ENCODE peak calls at places on chromosomes 1 and 21, in six cellular contexts. One of them, this sample, is unnamed.
A peak's percentile ranks its signal among the peaks of the same experiment; 100 is the strongest.

GRCh38 chr1:23568608-23569383 is 9.5 kb upstream of the ID3 start:
- DNase-seq in HCT116: no peak
- DNase-seq in mammary epithelial cell: no peak
- DNase-seq in astrocyte: no peak
- DNase-seq in neuronal stem cell: no peak
- DNase-seq in GM23338: peak; percentile 49
- DNase-seq in this sample: no peak

GRCh38 chr1:26584022-26584485 is 54.5 kb downstream of the RPS6KA1 start:
- DNase-seq in astrocyte: no peak
- DNase-seq in GM23338: peak; percentile 77
- DNase-seq in neuronal stem cell: no peak
- DNase-seq in HCT116: peak; percentile 24
- DNase-seq in mammary epithelial cell: no peak
- DNase-seq in this sample: no peak

GRCh38 chr1:68317543-68317942 is 85.2 kb upstream of the WLS start:
- DNase-seq in neuronal stem cell: no peak
- DNase-seq in GM23338: no peak
- DNase-seq in astrocyte: no peak
- DNase-seq in HCT116: no peak
- DNase-seq in mammary epithelial cell: no peak
- DNase-seq in this sample: no peak

GRCh38 chr1:91278754-91279153 is 125.9 kb downstream of the HFM1 start:
- DNase-seq in GM23338: peak; percentile 67
- DNase-seq in mammary epithelial cell: peak; percentile 1
- DNase-seq in HCT116: peak; percentile 12
- DNase-seq in astrocyte: peak; percentile 16
- DNase-seq in neuronal stem cell: peak; percentile 15
- DNase-seq in this sample: no peak

GRCh38 chr1:15501208-15502032 is 22.6 kb downstream of the CASP9 start:
- DNase-seq in HCT116: peak; percentile 16
- DNase-seq in astrocyte: peak; percentile 22
- DNase-seq in neuronal stem cell: peak; percentile 48
- DNase-seq in GM23338: peak; percentile 92
- DNase-seq in mammary epithelial cell: peak; percentile 12
- DNase-seq in this sample: no peak

GRCh38 chr1:12491691-12492090 is 126.3 kb downstream of the DHRS3 start:
- DNase-seq in mammary epithelial cell: no peak
- DNase-seq in neuronal stem cell: no peak
- DNase-seq in HCT116: no peak
- DNase-seq in GM23338: no peak
- DNase-seq in astrocyte: no peak
- DNase-seq in this sample: no peak

GRCh38 chr1:151993084-151993733 is 450 bp downstream of the S100A10 start:
- DNase-seq in astrocyte: peak; percentile 26
- DNase-seq in neuronal stem cell: no peak
- DNase-seq in mammary epithelial cell: no peak
- DNase-seq in HCT116: no peak
- DNase-seq in GM23338: peak; percentile 76
- DNase-seq in this sample: no peak

GRCh38 chr21:26583737-26584136 is 10.7 kb upstream of the CYYR1 start:
- DNase-seq in neuronal stem cell: no peak
- DNase-seq in mammary epithelial cell: no peak
- DNase-seq in GM23338: peak; percentile 6
- DNase-seq in HCT116: no peak
- DNase-seq in astrocyte: no peak
- DNase-seq in this sample: no peak

GRCh38 chr21:35266546-35266945 is 217.4 kb upstream of the RUNX1 start:
- DNase-seq in astrocyte: peak; percentile 30
- DNase-seq in GM23338: no peak
- DNase-seq in neuronal stem cell: no peak
- DNase-seq in mammary epithelial cell: peak; percentile 60
- DNase-seq in HCT116: no peak
- DNase-seq in this sample: peak; percentile 88

GRCh38 chr1:17330856-17331255 is 22.9 kb downstream of the PADI4 start:
- DNase-seq in HCT116: no peak
- DNase-seq in astrocyte: no peak
- DNase-seq in neuronal stem cell: no peak
- DNase-seq in GM23338: no peak
- DNase-seq in mammary epithelial cell: no peak
- DNase-seq in this sample: no peak

GRCh38 chr1:67390041-67390887 is 39.9 kb downstream of the SERBP1 start:
- DNase-seq in astrocyte: peak; percentile 98
- DNase-seq in neuronal stem cell: no peak
- DNase-seq in GM23338: peak; percentile 45
- DNase-seq in HCT116: no peak
- DNase-seq in mammary epithelial cell: peak; percentile 62
- DNase-seq in this sample: no peak

GRCh38 chr1:77571642-77572041 is 110.8 kb downstream of the ZZZ3 start:
- DNase-seq in astrocyte: no peak
- DNase-seq in neuronal stem cell: no peak
- DNase-seq in GM23338: no peak
- DNase-seq in mammary epithelial cell: no peak
- DNase-seq in HCT116: no peak
- DNase-seq in this sample: no peak

GRCh38 chr1:160474392-160475242 is 48.4 kb downstream of the SLAMF6 start:
- DNase-seq in neuronal stem cell: no peak
- DNase-seq in mammary epithelial cell: no peak
- DNase-seq in GM23338: no peak
- DNase-seq in astrocyte: no peak
- DNase-seq in HCT116: no peak
- DNase-seq in this sample: no peak

GRCh38 chr1:54381524-54381923 is 24.7 kb downstream of the SSBP3 start:
- DNase-seq in mammary epithelial cell: no peak
- DNase-seq in HCT116: no peak
- DNase-seq in neuronal stem cell: no peak
- DNase-seq in astrocyte: no peak
- DNase-seq in GM23338: no peak
- DNase-seq in this sample: no peak

GRCh38 chr1:3894626-3895278 is 5.3 kb downstream of the C1orf174 start:
- DNase-seq in mammary epithelial cell: no peak
- DNase-seq in GM23338: no peak
- DNase-seq in astrocyte: no peak
- DNase-seq in HCT116: no peak
- DNase-seq in neuronal stem cell: no peak
- DNase-seq in this sample: no peak

GRCh38 chr1:222817529-222817928 is 2.7 kb downstream of the DISP1 start:
- DNase-seq in astrocyte: peak; percentile 97
- DNase-seq in neuronal stem cell: no peak
- DNase-seq in GM23338: no peak
- DNase-seq in mammary epithelial cell: peak; percentile 94
- DNase-seq in HCT116: peak; percentile 88
- DNase-seq in this sample: peak; percentile 25

GRCh38 chr1:90721210-90722194 is 4.4 kb upstream of the BARHL2 start:
- DNase-seq in astrocyte: peak; percentile 8
- DNase-seq in neuronal stem cell: no peak
- DNase-seq in GM23338: peak; percentile 91
- DNase-seq in HCT116: peak; percentile 52
- DNase-seq in mammary epithelial cell: peak; percentile 41
- DNase-seq in this sample: no peak

DNA sequence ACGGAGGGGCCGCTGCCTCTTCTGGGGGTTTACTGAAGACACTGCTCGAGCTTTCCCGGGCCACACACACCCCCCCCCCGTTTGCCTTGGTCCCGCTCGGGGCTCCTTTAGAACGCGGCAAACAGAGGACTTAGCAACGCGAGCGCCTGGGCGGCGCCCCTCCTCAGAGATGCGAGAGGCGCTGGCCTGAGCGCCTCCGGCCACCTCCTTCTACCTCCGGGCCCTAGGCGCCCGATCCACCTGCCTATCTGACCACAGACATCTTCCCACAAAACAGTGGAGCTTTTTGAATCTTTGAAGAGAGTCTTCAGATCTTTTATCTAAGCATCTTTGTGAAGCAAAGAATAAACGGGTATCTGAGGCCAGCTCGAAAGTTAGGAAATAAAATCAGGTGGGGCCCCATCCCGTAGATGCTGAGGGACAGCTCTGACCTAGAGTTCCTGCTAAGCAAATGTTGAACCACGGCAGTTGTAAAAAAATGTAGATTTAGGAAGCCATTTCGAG is 436 bp upstream of the TTLL7 start:
- DNase-seq in HCT116: peak; percentile 80
- DNase-seq in neuronal stem cell: no peak
- DNase-seq in mammary epithelial cell: no peak
- DNase-seq in astrocyte: peak; percentile 65
- DNase-seq in GM23338: peak; percentile 88
- DNase-seq in this sample: no peak
- H3K27ac ChIP-seq in HCT116: peak overlapping the region; percentile 76
- H3K27ac ChIP-seq in neuronal stem cell: peak overlapping the region; percentile 75
- H3K27ac ChIP-seq in mammary epithelial cell: peak overlapping the region; percentile 90
- H3K27ac ChIP-seq in astrocyte: peak overlapping the region; percentile 85
- H3K27ac ChIP-seq in GM23338: no peak overlapping the region
- H3K27ac ChIP-seq in this sample: peak overlapping the region; percentile 76

GRCh38 chr1:246761386-246761785 is 37.2 kb downstream of the SCCPDH start:
- DNase-seq in astrocyte: no peak
- DNase-seq in neuronal stem cell: no peak
- DNase-seq in GM23338: no peak
- DNase-seq in HCT116: no peak
- DNase-seq in mammary epithelial cell: no peak
- DNase-seq in this sample: no peak
- H3K36me3 ChIP-seq in astrocyte: peaks cover 20% of the 10 kb centered on the region
- H3K36me3 ChIP-seq in neuronal stem cell: peaks cover 16% of the 10 kb centered on the region
- H3K36me3 ChIP-seq in GM23338: peaks cover 4% of the 10 kb centered on the region
- H3K36me3 ChIP-seq in HCT116: no peaks in the 10 kb centered on the region
- H3K36me3 ChIP-seq in mammary epithelial cell: no peaks in the 10 kb centered on the region
- H3K36me3 ChIP-seq in this sample: no peaks in the 10 kb centered on the region

DNA sequence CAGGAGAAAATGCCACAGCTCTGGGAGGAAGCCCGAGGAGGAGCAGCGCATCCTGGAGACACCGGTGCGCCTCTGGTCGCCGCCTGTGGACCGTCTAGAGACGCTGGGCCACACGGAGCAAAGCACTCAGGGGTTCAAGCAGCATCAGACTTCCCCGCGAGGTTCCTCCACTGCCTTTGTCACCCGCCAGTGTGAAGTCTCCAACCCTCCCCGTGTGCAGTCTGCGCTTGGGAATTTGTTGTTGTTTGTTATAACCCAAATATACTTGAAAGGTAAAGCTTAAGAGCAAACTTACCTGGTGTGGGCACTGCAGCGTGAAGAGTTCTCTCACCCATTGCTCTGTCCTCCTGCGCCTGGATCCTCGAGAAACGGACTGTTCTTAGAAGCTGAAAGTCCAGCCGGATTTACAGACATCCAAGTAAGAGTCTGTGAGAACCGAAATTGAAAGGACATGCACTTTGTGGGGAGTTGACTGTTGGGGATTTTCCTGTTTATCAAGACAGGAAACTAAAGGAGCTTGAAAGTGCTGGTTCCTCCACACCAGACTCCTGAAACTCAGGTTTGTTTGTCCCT is at the start of gene GBP4:
- DNase-seq in HCT116: no peak
- DNase-seq in astrocyte: no peak
- DNase-seq in mammary epithelial cell: peak; percentile 25
- DNase-seq in neuronal stem cell: no peak
- DNase-seq in GM23338: peak; percentile 46
- DNase-seq in this sample: no peak
- H3K4me2 ChIP-seq in HCT116: no peak within 1 kb of the TSS
- H3K4me2 ChIP-seq in astrocyte: peak within 1 kb of the TSS; percentile 62
- H3K4me2 ChIP-seq in mammary epithelial cell: peak within 1 kb of the TSS; percentile 80
- H3K4me2 ChIP-seq in neuronal stem cell: no peak within 1 kb of the TSS
- H3K4me2 ChIP-seq in GM23338: peak within 1 kb of the TSS; percentile 11
- H3K4me2 ChIP-seq in this sample: peak within 1 kb of the TSS; percentile 58

GRCh38 chr1:42178249-42178648 is 13.7 kb upstream of the GUCA2A start:
- DNase-seq in mammary epithelial cell: no peak
- DNase-seq in GM23338: no peak
- DNase-seq in HCT116: no peak
- DNase-seq in neuronal stem cell: no peak
- DNase-seq in astrocyte: peak; percentile 43
- DNase-seq in this sample: no peak

GRCh38 chr1:42177551-42177981 is 13.0 kb upstream of the GUCA2A start:
- DNase-seq in neuronal stem cell: no peak
- DNase-seq in GM23338: no peak
- DNase-seq in HCT116: no peak
- DNase-seq in astrocyte: peak; percentile 88
- DNase-seq in mammary epithelial cell: peak; percentile 65
- DNase-seq in this sample: no peak

GRCh38 chr1:42179900-42180329 is 15.4 kb upstream of the GUCA2A start:
- DNase-seq in neuronal stem cell: no peak
- DNase-seq in HCT116: no peak
- DNase-seq in astrocyte: no peak
- DNase-seq in mammary epithelial cell: no peak
- DNase-seq in GM23338: no peak
- DNase-seq in this sample: no peak

GRCh38 chr1:42176902-42177519 is 12.5 kb upstream of the GUCA2A start:
- DNase-seq in GM23338: peak; percentile 89
- DNase-seq in HCT116: no peak
- DNase-seq in astrocyte: peak; percentile 35
- DNase-seq in mammary epithelial cell: peak; percentile 39
- DNase-seq in neuronal stem cell: peak; percentile 21
- DNase-seq in this sample: no peak

GRCh38 chr1:42179275-42179674 is 14.7 kb upstream of the GUCA2A start:
- DNase-seq in astrocyte: peak; percentile 83
- DNase-seq in GM23338: no peak
- DNase-seq in HCT116: no peak
- DNase-seq in neuronal stem cell: no peak
- DNase-seq in mammary epithelial cell: no peak
- DNase-seq in this sample: no peak
- H3K27ac ChIP-seq in astrocyte: no peak overlapping the region
- H3K27ac ChIP-seq in GM23338: peak overlapping the region; percentile 11
- H3K27ac ChIP-seq in HCT116: no peak overlapping the region
- H3K27ac ChIP-seq in neuronal stem cell: no peak overlapping the region
- H3K27ac ChIP-seq in mammary epithelial cell: no peak overlapping the region
- H3K27ac ChIP-seq in this sample: no peak overlapping the region

GRCh38 chr1:111704776-111705175 is 34.4 kb downstream of the INKA2 start:
- DNase-seq in HCT116: peak; percentile 26
- DNase-seq in neuronal stem cell: no peak
- DNase-seq in astrocyte: peak; percentile 15
- DNase-seq in mammary epithelial cell: peak; percentile 81
- DNase-seq in GM23338: no peak
- DNase-seq in this sample: peak; percentile 73
- H3K36me3 ChIP-seq in HCT116: peaks cover 10% of the 10 kb centered on the region
- H3K36me3 ChIP-seq in neuronal stem cell: peaks cover 9% of the 10 kb centered on the region
- H3K36me3 ChIP-seq in astrocyte: peaks cover 28% of the 10 kb centered on the region
- H3K36me3 ChIP-seq in mammary epithelial cell: peaks cover 9% of the 10 kb centered on the region
- H3K36me3 ChIP-seq in GM23338: peaks cover 21% of the 10 kb centered on the region
- H3K36me3 ChIP-seq in this sample: peaks cover 11% of the 10 kb centered on the region

This sample was measured in keratinocyte.